ENCODE peak calls at places on chromosome 11, in seven cellular contexts. One of them, this sample, is unnamed.

GRCh38 chr11:64100782-64101358 is 65.0 kb downstream of the MACROD1 start:
- DNase-seq in right lobe of liver: no peak
- DNase-seq in LoVo: no peak
- DNase-seq in NT2/D1: no peak
- DNase-seq in stimulated activated CD8-positive, alpha-beta memory T cell treated with anti-CD3 and anti-CD28 coated beads, Interleukin-4, amount 100 ng/mL, for 48 hours: no peak
- DNase-seq in M059J: no peak
- DNase-seq in stimulated activated CD4-positive, alpha-beta T cell treated with anti-CD3 and anti-CD28 coated beads, Interleukin-2, amount 100 ng/mL, for 48 hours: no peak
- DNase-seq in this sample: no peak

GRCh38 chr11:33633251-33634003 is 67.2 kb downstream of the C11orf91 start:
- DNase-seq in right lobe of liver: no peak
- DNase-seq in M059J: peak
- DNase-seq in stimulated activated CD8-positive, alpha-beta memory T cell treated with anti-CD3 and anti-CD28 coated beads, Interleukin-4, amount 100 ng/mL, for 48 hours: no peak
- DNase-seq in NT2/D1: peak
- DNase-seq in stimulated activated CD4-positive, alpha-beta T cell treated with anti-CD3 and anti-CD28 coated beads, Interleukin-2, amount 100 ng/mL, for 48 hours: no peak
- DNase-seq in LoVo: peak
- DNase-seq in this sample: peak

GRCh38 chr11:46890665-46891064 is 27.7 kb downstream of the LRP4 start:
- DNase-seq in stimulated activated CD8-positive, alpha-beta memory T cell treated with anti-CD3 and anti-CD28 coated beads, Interleukin-4, amount 100 ng/mL, for 48 hours: no peak
- DNase-seq in LoVo: no peak
- DNase-seq in M059J: peak
- DNase-seq in stimulated activated CD4-positive, alpha-beta T cell treated with anti-CD3 and anti-CD28 coated beads, Interleukin-2, amount 100 ng/mL, for 48 hours: no peak
- DNase-seq in right lobe of liver: no peak
- DNase-seq in NT2/D1: no peak
- DNase-seq in this sample: no peak

GRCh38 chr11:2510626-2511402 is 66.0 kb downstream of the KCNQ1 start:
- DNase-seq in M059J: no peak
- DNase-seq in stimulated activated CD4-positive, alpha-beta T cell treated with anti-CD3 and anti-CD28 coated beads, Interleukin-2, amount 100 ng/mL, for 48 hours: no peak
- DNase-seq in LoVo: no peak
- DNase-seq in right lobe of liver: peak
- DNase-seq in stimulated activated CD8-positive, alpha-beta memory T cell treated with anti-CD3 and anti-CD28 coated beads, Interleukin-4, amount 100 ng/mL, for 48 hours: no peak
- DNase-seq in NT2/D1: no peak
- DNase-seq in this sample: no peak

GRCh38 chr11:15967166-15967565 is 389.2 kb downstream of the SOX6 start:
- DNase-seq in NT2/D1: no peak
- DNase-seq in M059J: peak
- DNase-seq in stimulated activated CD8-positive, alpha-beta memory T cell treated with anti-CD3 and anti-CD28 coated beads, Interleukin-4, amount 100 ng/mL, for 48 hours: no peak
- DNase-seq in LoVo: no peak
- DNase-seq in stimulated activated CD4-positive, alpha-beta T cell treated with anti-CD3 and anti-CD28 coated beads, Interleukin-2, amount 100 ng/mL, for 48 hours: no peak
- DNase-seq in right lobe of liver: no peak
- DNase-seq in this sample: peak

GRCh38 chr11:45473491-45473890 is 187.3 kb upstream of the SYT13 start:
- DNase-seq in right lobe of liver: no peak
- DNase-seq in NT2/D1: peak
- DNase-seq in M059J: no peak
- DNase-seq in LoVo: no peak
- DNase-seq in stimulated activated CD8-positive, alpha-beta memory T cell treated with anti-CD3 and anti-CD28 coated beads, Interleukin-4, amount 100 ng/mL, for 48 hours: no peak
- DNase-seq in stimulated activated CD4-positive, alpha-beta T cell treated with anti-CD3 and anti-CD28 coated beads, Interleukin-2, amount 100 ng/mL, for 48 hours: no peak
- DNase-seq in this sample: no peak

GRCh38 chr11:62806611-62807121 is 1.4 kb upstream of the NXF1 start:
- DNase-seq in stimulated activated CD4-positive, alpha-beta T cell treated with anti-CD3 and anti-CD28 coated beads, Interleukin-2, amount 100 ng/mL, for 48 hours: no peak
- DNase-seq in NT2/D1: no peak
- DNase-seq in right lobe of liver: no peak
- DNase-seq in M059J: peak
- DNase-seq in LoVo: no peak
- DNase-seq in stimulated activated CD8-positive, alpha-beta memory T cell treated with anti-CD3 and anti-CD28 coated beads, Interleukin-4, amount 100 ng/mL, for 48 hours: no peak
- DNase-seq in this sample: no peak

GRCh38 chr11:44737222-44737621 is 10.5 kb downstream of the TSPAN18 start:
- DNase-seq in right lobe of liver: no peak
- DNase-seq in M059J: no peak
- DNase-seq in NT2/D1: no peak
- DNase-seq in LoVo: no peak
- DNase-seq in stimulated activated CD4-positive, alpha-beta T cell treated with anti-CD3 and anti-CD28 coated beads, Interleukin-2, amount 100 ng/mL, for 48 hours: no peak
- DNase-seq in stimulated activated CD8-positive, alpha-beta memory T cell treated with anti-CD3 and anti-CD28 coated beads, Interleukin-4, amount 100 ng/mL, for 48 hours: peak
- DNase-seq in this sample: no peak

GRCh38 chr11:23990346-23990745 is 506.5 kb upstream of the LUZP2 start:
- DNase-seq in NT2/D1: no peak
- DNase-seq in M059J: peak
- DNase-seq in stimulated activated CD8-positive, alpha-beta memory T cell treated with anti-CD3 and anti-CD28 coated beads, Interleukin-4, amount 100 ng/mL, for 48 hours: no peak
- DNase-seq in LoVo: no peak
- DNase-seq in stimulated activated CD4-positive, alpha-beta T cell treated with anti-CD3 and anti-CD28 coated beads, Interleukin-2, amount 100 ng/mL, for 48 hours: no peak
- DNase-seq in right lobe of liver: no peak
- DNase-seq in this sample: no peak

GRCh38 chr11:46889689-46890475 is 28.5 kb downstream of the LRP4 start:
- DNase-seq in stimulated activated CD4-positive, alpha-beta T cell treated with anti-CD3 and anti-CD28 coated beads, Interleukin-2, amount 100 ng/mL, for 48 hours: peak
- DNase-seq in NT2/D1: peak
- DNase-seq in LoVo: peak
- DNase-seq in right lobe of liver: no peak
- DNase-seq in stimulated activated CD8-positive, alpha-beta memory T cell treated with anti-CD3 and anti-CD28 coated beads, Interleukin-4, amount 100 ng/mL, for 48 hours: peak
- DNase-seq in M059J: peak
- DNase-seq in this sample: no peak

GRCh38 chr11:61274084-61274483 is 21.0 kb downstream of the VWCE start:
- DNase-seq in right lobe of liver: no peak
- DNase-seq in LoVo: no peak
- DNase-seq in stimulated activated CD8-positive, alpha-beta memory T cell treated with anti-CD3 and anti-CD28 coated beads, Interleukin-4, amount 100 ng/mL, for 48 hours: no peak
- DNase-seq in M059J: no peak
- DNase-seq in NT2/D1: no peak
- DNase-seq in stimulated activated CD4-positive, alpha-beta T cell treated with anti-CD3 and anti-CD28 coated beads, Interleukin-2, amount 100 ng/mL, for 48 hours: no peak
- DNase-seq in this sample: no peak

GRCh38 chr11:116167706-116168458 is 604.9 kb downstream of the BUD13 start:
- DNase-seq in stimulated activated CD4-positive, alpha-beta T cell treated with anti-CD3 and anti-CD28 coated beads, Interleukin-2, amount 100 ng/mL, for 48 hours: no peak
- DNase-seq in right lobe of liver: no peak
- DNase-seq in stimulated activated CD8-positive, alpha-beta memory T cell treated with anti-CD3 and anti-CD28 coated beads, Interleukin-4, amount 100 ng/mL, for 48 hours: no peak
- DNase-seq in M059J: no peak
- DNase-seq in LoVo: no peak
- DNase-seq in NT2/D1: no peak
- DNase-seq in this sample: no peak

GRCh38 chr11:31340903-31341572 is 28.5 kb downstream of the DCDC1 start:
- DNase-seq in NT2/D1: peak
- DNase-seq in LoVo: peak
- DNase-seq in stimulated activated CD8-positive, alpha-beta memory T cell treated with anti-CD3 and anti-CD28 coated beads, Interleukin-4, amount 100 ng/mL, for 48 hours: no peak
- DNase-seq in M059J: peak
- DNase-seq in right lobe of liver: no peak
- DNase-seq in stimulated activated CD4-positive, alpha-beta T cell treated with anti-CD3 and anti-CD28 coated beads, Interleukin-2, amount 100 ng/mL, for 48 hours: no peak
- DNase-seq in this sample: no peak

GRCh38 chr11:120702656-120703055 is 191.1 kb downstream of the GRIK4 start:
- DNase-seq in M059J: no peak
- DNase-seq in stimulated activated CD4-positive, alpha-beta T cell treated with anti-CD3 and anti-CD28 coated beads, Interleukin-2, amount 100 ng/mL, for 48 hours: no peak
- DNase-seq in LoVo: no peak
- DNase-seq in NT2/D1: no peak
- DNase-seq in right lobe of liver: no peak
- DNase-seq in stimulated activated CD8-positive, alpha-beta memory T cell treated with anti-CD3 and anti-CD28 coated beads, Interleukin-4, amount 100 ng/mL, for 48 hours: no peak
- DNase-seq in this sample: no peak

GRCh38 chr11:2150206-2150847 is 10.7 kb downstream of the INS start:
- DNase-seq in M059J: peak
- DNase-seq in right lobe of liver: no peak
- DNase-seq in LoVo: no peak
- DNase-seq in NT2/D1: peak
- DNase-seq in stimulated activated CD4-positive, alpha-beta T cell treated with anti-CD3 and anti-CD28 coated beads, Interleukin-2, amount 100 ng/mL, for 48 hours: no peak
- DNase-seq in stimulated activated CD8-positive, alpha-beta memory T cell treated with anti-CD3 and anti-CD28 coated beads, Interleukin-4, amount 100 ng/mL, for 48 hours: no peak
- DNase-seq in this sample: no peak

GRCh38 chr11:33706546-33706945 is 5.9 kb upstream of the C11orf91 start:
- DNase-seq in NT2/D1: no peak
- DNase-seq in stimulated activated CD4-positive, alpha-beta T cell treated with anti-CD3 and anti-CD28 coated beads, Interleukin-2, amount 100 ng/mL, for 48 hours: no peak
- DNase-seq in right lobe of liver: no peak
- DNase-seq in LoVo: no peak
- DNase-seq in M059J: no peak
- DNase-seq in stimulated activated CD8-positive, alpha-beta memory T cell treated with anti-CD3 and anti-CD28 coated beads, Interleukin-4, amount 100 ng/mL, for 48 hours: no peak
- DNase-seq in this sample: no peak

GRCh38 chr11:26860411-26860810 is 133.5 kb upstream of the FIBIN start:
- DNase-seq in right lobe of liver: no peak
- DNase-seq in stimulated activated CD8-positive, alpha-beta memory T cell treated with anti-CD3 and anti-CD28 coated beads, Interleukin-4, amount 100 ng/mL, for 48 hours: no peak
- DNase-seq in LoVo: no peak
- DNase-seq in NT2/D1: no peak
- DNase-seq in M059J: no peak
- DNase-seq in stimulated activated CD4-positive, alpha-beta T cell treated with anti-CD3 and anti-CD28 coated beads, Interleukin-2, amount 100 ng/mL, for 48 hours: no peak
- DNase-seq in this sample: no peak

GRCh38 chr11:115170133-115170815 is 333.9 kb downstream of the CADM1 start:
- DNase-seq in right lobe of liver: no peak
- DNase-seq in NT2/D1: peak
- DNase-seq in LoVo: peak
- DNase-seq in stimulated activated CD4-positive, alpha-beta T cell treated with anti-CD3 and anti-CD28 coated beads, Interleukin-2, amount 100 ng/mL, for 48 hours: peak
- DNase-seq in M059J: peak
- DNase-seq in stimulated activated CD8-positive, alpha-beta memory T cell treated with anti-CD3 and anti-CD28 coated beads, Interleukin-4, amount 100 ng/mL, for 48 hours: peak
- DNase-seq in this sample: no peak

GRCh38 chr11:69164824-69165223 is 9.1 kb downstream of the SMIM38 start:
- DNase-seq in LoVo: no peak
- DNase-seq in stimulated activated CD4-positive, alpha-beta T cell treated with anti-CD3 and anti-CD28 coated beads, Interleukin-2, amount 100 ng/mL, for 48 hours: no peak
- DNase-seq in right lobe of liver: no peak
- DNase-seq in stimulated activated CD8-positive, alpha-beta memory T cell treated with anti-CD3 and anti-CD28 coated beads, Interleukin-4, amount 100 ng/mL, for 48 hours: no peak
- DNase-seq in NT2/D1: no peak
- DNase-seq in M059J: no peak
- DNase-seq in this sample: no peak

GRCh38 chr11:119193001-119193400 is 7.7 kb downstream of the NHERF4 start:
- DNase-seq in stimulated activated CD8-positive, alpha-beta memory T cell treated with anti-CD3 and anti-CD28 coated beads, Interleukin-4, amount 100 ng/mL, for 48 hours: no peak
- DNase-seq in stimulated activated CD4-positive, alpha-beta T cell treated with anti-CD3 and anti-CD28 coated beads, Interleukin-2, amount 100 ng/mL, for 48 hours: no peak
- DNase-seq in NT2/D1: no peak
- DNase-seq in M059J: no peak
- DNase-seq in right lobe of liver: no peak
- DNase-seq in LoVo: no peak
- DNase-seq in this sample: no peak

GRCh38 chr11:76201056-76201455 is 5.2 kb downstream of the WNT11 start:
- DNase-seq in stimulated activated CD8-positive, alpha-beta memory T cell treated with anti-CD3 and anti-CD28 coated beads, Interleukin-4, amount 100 ng/mL, for 48 hours: no peak
- DNase-seq in LoVo: no peak
- DNase-seq in right lobe of liver: no peak
- DNase-seq in stimulated activated CD4-positive, alpha-beta T cell treated with anti-CD3 and anti-CD28 coated beads, Interleukin-2, amount 100 ng/mL, for 48 hours: no peak
- DNase-seq in M059J: no peak
- DNase-seq in NT2/D1: no peak
- DNase-seq in this sample: no peak

GRCh38 chr11:113475160-113475761 is at the start of gene DRD2:
- DNase-seq in LoVo: no peak
- DNase-seq in right lobe of liver: no peak
- DNase-seq in M059J: peak
- DNase-seq in stimulated activated CD8-positive, alpha-beta memory T cell treated with anti-CD3 and anti-CD28 coated beads, Interleukin-4, amount 100 ng/mL, for 48 hours: no peak
- DNase-seq in stimulated activated CD4-positive, alpha-beta T cell treated with anti-CD3 and anti-CD28 coated beads, Interleukin-2, amount 100 ng/mL, for 48 hours: no peak
- DNase-seq in NT2/D1: no peak
- DNase-seq in this sample: no peak

GRCh38 chr11:27904358-27905055 is 203.4 kb downstream of the KIF18A start:
- DNase-seq in M059J: peak
- DNase-seq in stimulated activated CD8-positive, alpha-beta memory T cell treated with anti-CD3 and anti-CD28 coated beads, Interleukin-4, amount 100 ng/mL, for 48 hours: no peak
- DNase-seq in NT2/D1: no peak
- DNase-seq in LoVo: no peak
- DNase-seq in right lobe of liver: no peak
- DNase-seq in stimulated activated CD4-positive, alpha-beta T cell treated with anti-CD3 and anti-CD28 coated beads, Interleukin-2, amount 100 ng/mL, for 48 hours: no peak
- DNase-seq in this sample: no peak

GRCh38 chr11:2477254-2477653 is 32.4 kb downstream of the KCNQ1 start:
- DNase-seq in stimulated activated CD8-positive, alpha-beta memory T cell treated with anti-CD3 and anti-CD28 coated beads, Interleukin-4, amount 100 ng/mL, for 48 hours: no peak
- DNase-seq in stimulated activated CD4-positive, alpha-beta T cell treated with anti-CD3 and anti-CD28 coated beads, Interleukin-2, amount 100 ng/mL, for 48 hours: no peak
- DNase-seq in NT2/D1: no peak
- DNase-seq in LoVo: no peak
- DNase-seq in right lobe of liver: no peak
- DNase-seq in M059J: no peak
- DNase-seq in this sample: no peak

GRCh38 chr11:46521947-46522681 is 71.7 kb downstream of the AMBRA1 start:
- DNase-seq in stimulated activated CD4-positive, alpha-beta T cell treated with anti-CD3 and anti-CD28 coated beads, Interleukin-2, amount 100 ng/mL, for 48 hours: no peak
- DNase-seq in NT2/D1: no peak
- DNase-seq in LoVo: no peak
- DNase-seq in stimulated activated CD8-positive, alpha-beta memory T cell treated with anti-CD3 and anti-CD28 coated beads, Interleukin-4, amount 100 ng/mL, for 48 hours: no peak
- DNase-seq in right lobe of liver: no peak
- DNase-seq in M059J: peak
- DNase-seq in this sample: no peak

GRCh38 chr11:128555606-128556005 is 31.8 kb downstream of the ETS1 start:
- DNase-seq in NT2/D1: no peak
- DNase-seq in stimulated activated CD8-positive, alpha-beta memory T cell treated with anti-CD3 and anti-CD28 coated beads, Interleukin-4, amount 100 ng/mL, for 48 hours: no peak
- DNase-seq in right lobe of liver: no peak
- DNase-seq in stimulated activated CD4-positive, alpha-beta T cell treated with anti-CD3 and anti-CD28 coated beads, Interleukin-2, amount 100 ng/mL, for 48 hours: no peak
- DNase-seq in LoVo: no peak
- DNase-seq in M059J: peak
- DNase-seq in this sample: no peak

GRCh38 chr11:63765688-63766241 is 2.8 kb downstream of the ZFTA start:
- DNase-seq in stimulated activated CD8-positive, alpha-beta memory T cell treated with anti-CD3 and anti-CD28 coated beads, Interleukin-4, amount 100 ng/mL, for 48 hours: no peak
- DNase-seq in LoVo: no peak
- DNase-seq in M059J: no peak
- DNase-seq in right lobe of liver: peak
- DNase-seq in NT2/D1: no peak
- DNase-seq in stimulated activated CD4-positive, alpha-beta T cell treated with anti-CD3 and anti-CD28 coated beads, Interleukin-2, amount 100 ng/mL, for 48 hours: no peak
- DNase-seq in this sample: no peak

GRCh38 chr11:2563216-2564007 is 118.6 kb downstream of the KCNQ1 start:
- DNase-seq in right lobe of liver: peak
- DNase-seq in stimulated activated CD4-positive, alpha-beta T cell treated with anti-CD3 and anti-CD28 coated beads, Interleukin-2, amount 100 ng/mL, for 48 hours: no peak
- DNase-seq in LoVo: no peak
- DNase-seq in M059J: no peak
- DNase-seq in stimulated activated CD8-positive, alpha-beta memory T cell treated with anti-CD3 and anti-CD28 coated beads, Interleukin-4, amount 100 ng/mL, for 48 hours: no peak
- DNase-seq in NT2/D1: no peak
- DNase-seq in this sample: no peak

GRCh38 chr11:16604784-16605439 is 133.5 kb upstream of the C11orf58 start:
- DNase-seq in NT2/D1: no peak
- DNase-seq in LoVo: peak
- DNase-seq in right lobe of liver: peak
- DNase-seq in M059J: peak
- DNase-seq in stimulated activated CD4-positive, alpha-beta T cell treated with anti-CD3 and anti-CD28 coated beads, Interleukin-2, amount 100 ng/mL, for 48 hours: no peak
- DNase-seq in stimulated activated CD8-positive, alpha-beta memory T cell treated with anti-CD3 and anti-CD28 coated beads, Interleukin-4, amount 100 ng/mL, for 48 hours: peak
- DNase-seq in this sample: no peak

GRCh38 chr11:8928981-8929615 is 3.6 kb downstream of the C11orf16 start:
- DNase-seq in M059J: peak
- DNase-seq in stimulated activated CD8-positive, alpha-beta memory T cell treated with anti-CD3 and anti-CD28 coated beads, Interleukin-4, amount 100 ng/mL, for 48 hours: no peak
- DNase-seq in LoVo: no peak
- DNase-seq in stimulated activated CD4-positive, alpha-beta T cell treated with anti-CD3 and anti-CD28 coated beads, Interleukin-2, amount 100 ng/mL, for 48 hours: no peak
- DNase-seq in right lobe of liver: no peak
- DNase-seq in NT2/D1: no peak
- DNase-seq in this sample: no peak

GRCh38 chr11:94025695-94026394 is 4.7 kb downstream of the HEPHL1 start:
- DNase-seq in stimulated activated CD8-positive, alpha-beta memory T cell treated with anti-CD3 and anti-CD28 coated beads, Interleukin-4, amount 100 ng/mL, for 48 hours: no peak
- DNase-seq in stimulated activated CD4-positive, alpha-beta T cell treated with anti-CD3 and anti-CD28 coated beads, Interleukin-2, amount 100 ng/mL, for 48 hours: no peak
- DNase-seq in M059J: peak
- DNase-seq in LoVo: no peak
- DNase-seq in right lobe of liver: no peak
- DNase-seq in NT2/D1: no peak
- DNase-seq in this sample: no peak

This sample was measured in epithelial cell of prostate.